ENCODE peak calls at places on chromosome 11, in seven cellular contexts. T, W, D, O, N, H and J are unnamed samples. For H3K27me3, the result is how much of the 10 kb centered on the place peaks cover.

GRCh38 chr11:65569164-65569972 is 909 bp upstream of the ZNRD2 start:
- DNase-seq in H (no peak), N (no peak), T (no peak), D (peak), O (peak), W (no peak), J (no peak)

GRCh38 chr11:18706330-18707243 is 8.0 kb downstream of the TMEM86A start:
- DNase-seq in N (peak), D (no peak), H (peak), O (no peak), T (no peak), W (no peak), J (no peak)

GRCh38 chr11:41306435-41306834 is 153.0 kb downstream of the LRRC4C start:
- DNase-seq in T (no peak), D (no peak), O (no peak), W (no peak), H (no peak), N (no peak), J (no peak)

GRCh38 chr11:117834838-117835443 is 10.4 kb upstream of the FXYD2 start:
- DNase-seq in O (no peak), H (no peak), N (no peak), D (no peak), T (no peak), W (no peak), J (no peak)

GRCh38 chr11:1549355-1550330 is 22.4 kb downstream of the DUSP8 start:
- DNase-seq in W (peak), T (no peak), H (no peak), O (peak), N (no peak), D (peak), J (no peak)

GRCh38 chr11:64885367-64886286 is 7.2 kb upstream of the EHD1 start:
- DNase-seq in W (peak), N (no peak), H (peak), T (peak), O (no peak), D (peak), J (no peak)

GRCh38 chr11:8788616-8789015 is 106.0 kb downstream of the RPL27A start:
- DNase-seq in O (no peak), H (no peak), D (no peak), W (no peak), N (no peak), T (no peak), J (no peak)

GRCh38 chr11:43712676-43713075 is 32.1 kb downstream of the HSD17B12 start:
- DNase-seq in T (no peak), W (no peak), H (no peak), O (no peak), N (no peak), D (no peak), J (no peak)

GRCh38 chr11:1747753-1748466 is 2.5 kb downstream of the IFITM10 start:
- DNase-seq in H (no peak), O (no peak), T (no peak), D (peak), W (no peak), N (no peak), J (no peak)

GRCh38 chr11:132888226-132888625 is 644.1 kb downstream of the OPCML start:
- DNase-seq in W (no peak), D (no peak), T (no peak), O (no peak), H (no peak), N (no peak), J (no peak)

GRCh38 chr11:17208257-17208999 is 642 bp upstream of the PIK3C2A start:
- DNase-seq in W (peak), T (no peak), N (peak), O (no peak), H (peak), D (no peak), J (peak)

GRCh38 chr11:116379185-116379828 is 393.5 kb downstream of the BUD13 start:
- DNase-seq in O (peak), D (no peak), W (peak), H (peak), N (peak), T (peak), J (no peak)

GRCh38 chr11:126159719-126160344 is 51.6 kb downstream of the RPUSD4 start:
- DNase-seq in H (no peak), W (no peak), T (no peak), D (peak), O (peak), N (peak), J (no peak)
- H3K27me3 ChIP-seq in H (under half), W (under half), T (under half), D (under half), O (under half), N (under half), J (under half)

GRCh38 chr11:122695076-122695620 is 39.6 kb downstream of the UBASH3B start:
- DNase-seq in H (no peak), T (no peak), W (no peak), O (no peak), N (no peak), D (peak), J (no peak)
- TF ChIP-seq POLR2AphosphoS5 in H (no peak), T (no peak), W (no peak), O (no peak), N (no peak), D (no peak), J (no peak)

DNA sequence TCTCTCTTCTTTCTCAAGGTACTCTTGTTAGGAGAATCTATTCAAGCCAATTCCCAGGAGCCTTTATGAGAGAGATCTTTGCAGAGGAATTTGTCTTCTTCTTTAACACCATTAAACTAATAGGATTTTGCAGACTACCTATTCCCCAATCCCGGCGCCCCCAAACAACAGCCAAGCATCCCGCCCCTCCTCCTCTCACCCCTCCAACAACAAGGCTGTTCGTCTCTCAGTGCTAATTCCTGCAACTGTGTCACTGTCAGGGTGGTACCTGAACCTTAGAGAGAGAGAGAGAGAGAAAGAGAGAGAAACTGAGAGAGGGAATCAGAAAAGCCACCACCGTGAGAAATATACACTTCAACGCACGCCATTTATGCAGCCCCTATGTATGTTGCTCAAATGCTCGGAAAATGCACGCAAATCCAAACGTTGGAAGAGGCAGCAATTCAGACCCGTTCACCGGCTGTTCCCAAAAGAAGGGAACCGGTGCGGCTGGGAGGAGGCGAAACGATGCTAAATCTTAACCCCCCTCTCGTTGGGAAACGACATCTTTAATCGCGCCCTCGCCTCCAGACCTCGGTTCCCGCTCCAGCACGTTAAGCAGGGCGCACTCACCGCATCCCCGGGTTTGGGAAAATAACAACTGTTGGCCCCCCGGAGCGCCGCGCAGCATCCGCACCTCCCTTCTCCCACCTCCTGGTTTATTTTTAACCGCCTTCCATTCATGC is 943 bp downstream of the KCNA4 start:
- DNase-seq in O (no peak), N (peak), D (peak), W (no peak), H (no peak), T (no peak), J (no peak)
- H3K27me3 ChIP-seq in O (under half), N (half or more), D (under half), W (under half), H (under half), T (under half), J (under half)

DNA sequence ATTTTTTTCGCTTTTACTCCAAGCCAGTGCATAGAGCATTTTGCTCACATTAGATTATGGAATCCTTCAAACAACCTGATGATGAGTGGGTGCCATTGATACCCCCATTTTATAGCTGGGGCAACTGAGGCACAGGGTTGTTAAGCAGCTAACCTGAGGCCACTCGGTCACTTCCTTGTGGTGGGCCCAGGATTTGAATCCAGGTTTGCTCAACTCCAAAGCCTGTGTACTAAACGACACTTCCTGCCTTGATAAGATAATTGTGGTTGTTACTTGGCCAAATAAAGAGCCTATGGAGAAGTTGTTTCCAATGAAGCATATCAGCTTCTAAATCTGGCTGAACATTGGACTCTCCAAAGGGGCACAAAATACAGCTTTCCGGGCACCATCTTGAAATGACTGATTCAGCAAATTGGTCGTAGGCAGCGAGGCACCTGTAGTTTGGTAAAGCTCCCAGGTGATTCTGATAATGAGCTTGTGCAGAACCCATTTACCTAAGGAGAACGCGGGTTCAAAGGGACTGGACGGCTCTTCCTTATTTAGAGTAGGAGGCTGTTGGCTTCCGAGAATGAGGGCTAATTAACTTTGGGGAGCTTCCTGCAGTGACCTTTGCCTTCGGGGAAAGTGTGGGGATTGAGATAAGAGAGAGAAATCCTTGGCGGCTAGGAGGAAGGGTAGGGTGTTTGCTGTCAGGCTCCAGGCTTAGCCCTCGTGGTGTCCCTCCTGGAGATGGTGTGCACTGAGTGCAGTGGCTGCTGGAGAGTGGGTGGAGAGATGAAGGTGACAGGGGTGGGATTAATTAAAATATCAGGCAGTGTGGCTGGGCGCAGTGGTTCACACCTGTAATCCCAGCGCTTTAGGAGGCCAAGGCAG is 17.5 kb upstream of the EHF start:
- DNase-seq in O (peak), W (no peak), T (no peak), H (no peak), N (no peak), D (no peak), J (no peak)
- TF ChIP-seq POLR2AphosphoS5 in O (peak), W (no peak), T (no peak), H (no peak), N (no peak), D (no peak), J (no peak)

GRCh38 chr11:12531681-12532080 is 142.5 kb upstream of the TEAD1 start:
- DNase-seq in T (no peak), O (no peak), H (no peak), N (no peak), W (no peak), D (no peak), J (no peak)

GRCh38 chr11:12535321-12535720 is 138.9 kb upstream of the TEAD1 start:
- DNase-seq in T (no peak), D (no peak), O (no peak), W (no peak), H (no peak), N (no peak), J (no peak)

GRCh38 chr11:12531020-12531419 is 143.2 kb upstream of the TEAD1 start:
- DNase-seq in O (no peak), W (no peak), T (no peak), H (no peak), D (no peak), N (no peak), J (no peak)

GRCh38 chr11:12534549-12534948 is 139.7 kb upstream of the TEAD1 start:
- DNase-seq in O (no peak), T (no peak), W (no peak), D (no peak), N (no peak), H (no peak), J (no peak)

GRCh38 chr11:12532580-12532979 is 141.6 kb upstream of the TEAD1 start:
- DNase-seq in O (no peak), D (no peak), H (no peak), W (no peak), T (no peak), N (no peak), J (no peak)
- H3K27me3 ChIP-seq in O (half or more), D (under half), H (under half), W (under half), T (under half), N (under half), J (under half)